ENCODE peak calls at places on chromosomes 16 and 17, in four cellular contexts. G, P, E and C are unnamed samples.

GRCh38 chr17:38628441-38628840 is 22.7 kb upstream of the SRCIN1 start:
- DNase-seq in G (no peak), P (no peak), E (no peak), C (no peak)

GRCh38 chr16:2237552-2238395 is 1.5 kb downstream of the DNASE1L2 start:
- DNase-seq in G (peak), P (no peak), E (no peak), C (no peak)

GRCh38 chr17:33233855-33234228 is 59.3 kb downstream of the ASIC2 start:
- DNase-seq in G (no peak), P (no peak), E (peak), C (peak)

GRCh38 chr17:61324540-61324868 is 75.1 kb upstream of the TBX2 start:
- DNase-seq in G (no peak), P (no peak), E (no peak), C (no peak)

GRCh38 chr17:77542551-77543490 is 402.1 kb downstream of the SEC14L1 start:
- DNase-seq in G (peak), P (no peak), E (peak), C (peak)

GRCh38 chr17:64573214-64573613 is 66.4 kb downstream of the CEP95 start:
- DNase-seq in G (no peak), P (no peak), E (no peak), C (no peak)

GRCh38 chr17:60102632-60103047 is 23.9 kb upstream of the HEATR6 start:
- DNase-seq in G (no peak), P (no peak), E (no peak), C (no peak)

GRCh38 chr16:30555848-30556473 is 2.2 kb downstream of the ZNF764 start:
- DNase-seq in G (no peak), P (no peak), E (peak), C (no peak)

GRCh38 chr16:11797957-11798299 is 870 bp upstream of the ZC3H7A start:
- DNase-seq in G (no peak), P (no peak), E (no peak), C (no peak)

GRCh38 chr17:29619251-29619650 is 3.5 kb downstream of the CORO6 start:
- DNase-seq in G (peak), P (no peak), E (peak), C (no peak)

GRCh38 chr17:1029196-1029911 is 32.4 kb downstream of the TIMM22 start:
- DNase-seq in G (no peak), P (no peak), E (peak), C (peak)

GRCh38 chr17:66466933-66467367 is 164.5 kb downstream of the PRKCA start:
- DNase-seq in G (no peak), P (no peak), E (peak), C (peak)

GRCh38 chr17:8105957-8106398 is 12.3 kb downstream of the ALOXE3 start:
- DNase-seq in G (no peak), P (no peak), E (no peak), C (no peak)

GRCh38 chr17:45248132-45248936 is 13.6 kb downstream of the SPATA32 start:
- DNase-seq in G (peak), P (no peak), E (no peak), C (peak)

GRCh38 chr16:57536306-57537193 is at the start of gene CCDC102A:
- DNase-seq in G (peak), P (no peak), E (no peak), C (peak)